ENCODE peak calls at places on chromosomes 5 and 9, in eight cellular contexts. Y is stomach; E is stimulated activated CD4-positive, alpha-beta T cell treated with anti-CD3 and anti-CD28 coated beads, Interleukin-4, amount 100 ng/mL, for 4 hours; F is COLO829; R is IMR-90; J is HTR-8/SVneo; W is anterior cingulate cortex; T is hippocampal formation. O is an unnamed sample.

GRCh38 chr9:1916676-1917075 is 98.5 kb upstream of the SMARCA2 start:
- DNase-seq in Y (no peak), E (no peak), F (no peak), R (no peak), J (no peak), W (peak), T (no peak), O (no peak)

GRCh38 chr5:137075163-137075970 is 423.8 kb downstream of the SPOCK1 start:
- DNase-seq in Y (peak), E (no peak), F (peak), R (peak), J (peak), W (no peak), T (no peak), O (no peak)

GRCh38 chr9:36132081-36132480 is 4.5 kb upstream of the GLIPR2 start:
- DNase-seq in Y (no peak), E (no peak), F (no peak), R (peak), J (no peak), W (no peak), T (no peak), O (no peak)

GRCh38 chr5:120926471-120926870 is 462.4 kb downstream of the PRR16 start:
- DNase-seq in Y (no peak), E (no peak), F (no peak), R (no peak), J (no peak), W (no peak), T (no peak), O (no peak)

GRCh38 chr5:73180561-73180960 is 7.6 kb downstream of the TMEM174 start:
- DNase-seq in Y (no peak), E (no peak), F (no peak), R (peak), J (no peak), W (no peak), T (no peak), O (no peak)

GRCh38 chr9:84785766-84786547 is 116.4 kb downstream of the NTRK2 start:
- DNase-seq in Y (no peak), E (no peak), F (no peak), R (no peak), J (no peak), W (no peak), T (no peak), O (no peak)

GRCh38 chr9:76373173-76373771 is 21.0 kb downstream of the RFK start:
- DNase-seq in Y (peak), E (no peak), F (peak), R (peak), J (no peak), W (no peak), T (no peak), O (no peak)

GRCh38 chr5:14929293-14930065 is 57.9 kb upstream of the ANKH start:
- DNase-seq in Y (no peak), E (no peak), F (no peak), R (no peak), J (no peak), W (no peak), T (no peak), O (no peak)

GRCh38 chr9:5354184-5354583 is 14.5 kb upstream of the RLN1 start:
- DNase-seq in Y (no peak), E (no peak), F (no peak), R (no peak), J (no peak), W (no peak), T (no peak), O (no peak)

GRCh38 chr9:70367305-70367930 is 47.0 kb downstream of the KLF9 start:
- DNase-seq in Y (no peak), E (no peak), F (no peak), R (no peak), J (no peak), W (no peak), T (no peak), O (no peak)

GRCh38 chr9:129405089-129405830 is 215.6 kb downstream of the C9orf50 start:
- DNase-seq in Y (no peak), E (no peak), F (no peak), R (peak), J (no peak), W (no peak), T (no peak), O (no peak)

GRCh38 chr9:124206391-124206790 is 51.4 kb upstream of the NEK6 start:
- DNase-seq in Y (no peak), E (no peak), F (no peak), R (no peak), J (no peak), W (no peak), T (no peak), O (no peak)

GRCh38 chr9:133589454-133590227 is 19.5 kb downstream of the FAM163B start:
- DNase-seq in Y (no peak), E (peak), F (no peak), R (no peak), J (no peak), W (no peak), T (no peak), O (no peak)

GRCh38 chr5:139636207-139636792 is 11.8 kb upstream of the CXXC5 start:
- DNase-seq in Y (peak), E (peak), F (no peak), R (no peak), J (no peak), W (no peak), T (no peak), O (no peak)

GRCh38 chr9:114792396-114792795 is 13.4 kb downstream of the TNFSF15 start:
- DNase-seq in Y (no peak), E (no peak), F (no peak), R (no peak), J (no peak), W (no peak), T (no peak), O (no peak)

GRCh38 chr9:69594180-69594579 is 78.0 kb downstream of the APBA1 start:
- DNase-seq in Y (peak), E (no peak), F (no peak), R (no peak), J (no peak), W (no peak), T (no peak), O (no peak)

GRCh38 chr5:173010021-173010420 is 26.4 kb downstream of the ATP6V0E1 start:
- DNase-seq in Y (no peak), E (peak), F (peak), R (peak), J (no peak), W (no peak), T (no peak), O (no peak)

GRCh38 chr5:104998169-104998568 is 1435.6 kb upstream of the NUDT12 start:
- DNase-seq in Y (no peak), E (no peak), F (no peak), R (no peak), J (no peak), W (no peak), T (no peak), O (no peak)

GRCh38 chr5:8561854-8562253 is 692.9 kb downstream of the MTRR start:
- DNase-seq in Y (no peak), E (no peak), F (no peak), R (no peak), J (no peak), W (no peak), T (no peak), O (no peak)

GRCh38 chr9:121645003-121645402 is 6.4 kb upstream of the DAB2IP start:
- DNase-seq in Y (peak), E (no peak), F (no peak), R (no peak), J (no peak), W (no peak), T (no peak), O (no peak)

GRCh38 chr5:168879929-168880328 is 300.8 kb upstream of the PANK3 start:
- DNase-seq in Y (no peak), E (no peak), F (peak), R (no peak), J (no peak), W (no peak), T (no peak), O (no peak)

GRCh38 chr9:86075132-86075807 is 24.1 kb downstream of the GOLM1 start:
- DNase-seq in Y (no peak), E (peak), F (no peak), R (peak), J (no peak), W (no peak), T (no peak), O (no peak)

GRCh38 chr9:122124528-122124927 is 31.4 kb upstream of the TTLL11 start:
- DNase-seq in Y (no peak), E (no peak), F (no peak), R (no peak), J (no peak), W (no peak), T (no peak), O (no peak)

GRCh38 chr9:80699551-80699998 is 989.8 kb downstream of the TLE1 start:
- DNase-seq in Y (no peak), E (no peak), F (peak), R (peak), J (no peak), W (no peak), T (no peak), O (no peak)

GRCh38 chr9:89600831-89601230 is 4.0 kb upstream of the GADD45G start:
- DNase-seq in Y (no peak), E (no peak), F (no peak), R (no peak), J (no peak), W (no peak), T (no peak), O (no peak)

GRCh38 chr9:76181020-76181641 is 213.1 kb downstream of the RFK start:
- DNase-seq in Y (no peak), E (no peak), F (no peak), R (peak), J (no peak), W (no peak), T (no peak), O (no peak)

GRCh38 chr9:112532427-112532826 is 45.8 kb downstream of the KIAA1958 start:
- DNase-seq in Y (no peak), E (no peak), F (no peak), R (peak), J (no peak), W (no peak), T (no peak), O (no peak)

GRCh38 chr5:116273458-116274242 is 188.8 kb downstream of the COMMD10 start:
- DNase-seq in Y (no peak), E (no peak), F (no peak), R (peak), J (no peak), W (no peak), T (no peak), O (no peak)

GRCh38 chr5:39231705-39232525 is 12.6 kb upstream of the FYB1 start:
- DNase-seq in Y (no peak), E (peak), F (peak), R (no peak), J (no peak), W (no peak), T (no peak), O (no peak)

GRCh38 chr5:3598725-3599282 is 3.2 kb downstream of the IRX1 start:
- DNase-seq in Y (no peak), E (no peak), F (no peak), R (no peak), J (no peak), W (no peak), T (no peak), O (no peak)

GRCh38 chr5:145825751-145826180 is 9.4 kb downstream of the PRELID2 start:
- DNase-seq in Y (no peak), E (no peak), F (no peak), R (peak), J (peak), W (no peak), T (no peak), O (no peak)

GRCh38 chr9:99176527-99177013 is 45.2 kb downstream of the ALG2 start:
- DNase-seq in Y (no peak), E (no peak), F (peak), R (no peak), J (no peak), W (no peak), T (no peak), O (no peak)